ENCODE peak calls at places on chromosomes 13 and 19, in six cellular contexts. One of them, this sample, is unnamed.

GRCh38 chr19:39409886-39410619 is 2.4 kb upstream of the PLEKHG2 start:
- DNase-seq in cardiac muscle cell: peak; percentile 93
- DNase-seq in breast epithelium: no peak
- DNase-seq in heart left ventricle: peak; percentile 92
- DNase-seq in A549: no peak
- DNase-seq in body of pancreas: peak; percentile 63
- DNase-seq in this sample: no peak

GRCh38 chr13:24074687-24075086 is 85.8 kb upstream of the SPATA13 start:
- DNase-seq in A549: no peak
- DNase-seq in body of pancreas: peak; percentile 65
- DNase-seq in cardiac muscle cell: no peak
- DNase-seq in breast epithelium: no peak
- DNase-seq in heart left ventricle: no peak
- DNase-seq in this sample: peak; percentile 46

GRCh38 chr19:7512400-7512851 is 3.5 kb upstream of the ZNF358 start:
- DNase-seq in cardiac muscle cell: no peak
- DNase-seq in heart left ventricle: no peak
- DNase-seq in A549: no peak
- DNase-seq in body of pancreas: no peak
- DNase-seq in breast epithelium: no peak
- DNase-seq in this sample: no peak

GRCh38 chr19:32223595-32224370 is 121.6 kb upstream of the ZNF507 start:
- DNase-seq in body of pancreas: no peak
- DNase-seq in cardiac muscle cell: no peak
- DNase-seq in heart left ventricle: no peak
- DNase-seq in A549: no peak
- DNase-seq in breast epithelium: no peak
- DNase-seq in this sample: no peak

GRCh38 chr13:93834051-93834450 is 607.4 kb downstream of the GPC6 start:
- DNase-seq in cardiac muscle cell: no peak
- DNase-seq in breast epithelium: no peak
- DNase-seq in heart left ventricle: no peak
- DNase-seq in A549: no peak
- DNase-seq in body of pancreas: no peak
- DNase-seq in this sample: no peak

GRCh38 chr19:51810228-51810627 is 15.3 kb downstream of the FPR3 start:
- DNase-seq in body of pancreas: no peak
- DNase-seq in cardiac muscle cell: no peak
- DNase-seq in A549: no peak
- DNase-seq in heart left ventricle: peak; percentile 39
- DNase-seq in breast epithelium: no peak
- DNase-seq in this sample: peak; percentile 77

GRCh38 chr13:113404723-113405471 is 41.0 kb upstream of the GRTP1 start:
- DNase-seq in cardiac muscle cell: no peak
- DNase-seq in breast epithelium: no peak
- DNase-seq in body of pancreas: no peak
- DNase-seq in A549: no peak
- DNase-seq in heart left ventricle: no peak
- DNase-seq in this sample: no peak

GRCh38 chr19:36255316-36255715 is 40.4 kb downstream of the ZNF146 start:
- DNase-seq in A549: no peak
- DNase-seq in body of pancreas: no peak
- DNase-seq in heart left ventricle: no peak
- DNase-seq in breast epithelium: no peak
- DNase-seq in cardiac muscle cell: no peak
- DNase-seq in this sample: no peak

GRCh38 chr19:4012092-4012974 is 4.8 kb downstream of the PIAS4 start:
- DNase-seq in A549: no peak
- DNase-seq in heart left ventricle: no peak
- DNase-seq in cardiac muscle cell: no peak
- DNase-seq in body of pancreas: peak; percentile 76
- DNase-seq in breast epithelium: peak; percentile 76
- DNase-seq in this sample: no peak

GRCh38 chr13:110047511-110047910 is 259.4 kb downstream of the COL4A1 start:
- DNase-seq in cardiac muscle cell: peak; percentile 99
- DNase-seq in heart left ventricle: peak; percentile 91
- DNase-seq in A549: no peak
- DNase-seq in breast epithelium: no peak
- DNase-seq in body of pancreas: peak; percentile 61
- DNase-seq in this sample: peak; percentile 68

GRCh38 chr19:55257461-55258411 is 1.1 kb downstream of the PPP6R1 start:
- DNase-seq in body of pancreas: peak; percentile 23
- DNase-seq in A549: no peak
- DNase-seq in cardiac muscle cell: peak; percentile 17
- DNase-seq in heart left ventricle: no peak
- DNase-seq in breast epithelium: no peak
- DNase-seq in this sample: no peak

DNA sequence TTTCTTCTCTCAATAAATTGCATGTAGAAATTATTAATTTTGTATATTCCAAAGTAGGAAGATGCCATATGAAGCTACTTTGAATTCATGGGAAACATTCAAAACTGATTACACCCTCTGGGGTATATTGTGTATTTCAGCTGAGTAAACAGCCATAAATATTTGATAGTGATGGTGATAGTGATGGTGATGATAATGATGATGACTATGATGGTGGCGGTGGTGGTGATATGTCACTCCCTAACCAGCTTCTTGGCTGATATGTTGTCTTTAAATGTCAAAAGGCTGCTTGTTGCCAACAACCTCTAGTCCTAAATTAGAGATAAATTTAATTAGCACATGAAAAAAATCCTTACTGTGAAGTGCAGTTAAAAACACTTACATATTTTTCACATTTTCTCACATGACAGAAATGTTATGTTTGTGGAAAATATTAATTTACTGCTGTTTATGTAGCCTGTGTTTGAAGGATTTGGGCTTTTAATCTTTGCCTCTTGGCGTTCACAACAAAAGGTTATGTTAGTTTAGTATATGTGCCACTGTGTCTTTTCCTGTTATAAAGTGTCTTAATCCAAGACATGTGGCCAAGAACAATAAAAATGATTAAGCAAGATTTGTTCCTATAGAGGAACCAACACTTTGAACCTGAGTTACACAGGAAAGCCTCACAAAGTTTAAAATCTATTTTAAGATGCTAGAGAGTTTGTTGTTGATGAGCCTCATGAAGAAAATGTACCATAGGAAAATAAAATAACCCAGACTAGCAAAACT is 102.2 kb downstream of the LRCH1 start:
- DNase-seq in heart left ventricle: no peak
- DNase-seq in A549: no peak
- DNase-seq in breast epithelium: no peak
- DNase-seq in body of pancreas: no peak
- DNase-seq in cardiac muscle cell: peak; percentile 56
- DNase-seq in this sample: peak; percentile 58
- H3K4me3 ChIP-seq in heart left ventricle: no peak overlapping the region
- H3K4me3 ChIP-seq in A549: no peak overlapping the region
- H3K4me3 ChIP-seq in breast epithelium: no peak overlapping the region
- H3K4me3 ChIP-seq in body of pancreas: no peak overlapping the region
- H3K4me3 ChIP-seq in cardiac muscle cell: no peak overlapping the region
- H3K4me3 ChIP-seq in this sample: no peak overlapping the region

DNA sequence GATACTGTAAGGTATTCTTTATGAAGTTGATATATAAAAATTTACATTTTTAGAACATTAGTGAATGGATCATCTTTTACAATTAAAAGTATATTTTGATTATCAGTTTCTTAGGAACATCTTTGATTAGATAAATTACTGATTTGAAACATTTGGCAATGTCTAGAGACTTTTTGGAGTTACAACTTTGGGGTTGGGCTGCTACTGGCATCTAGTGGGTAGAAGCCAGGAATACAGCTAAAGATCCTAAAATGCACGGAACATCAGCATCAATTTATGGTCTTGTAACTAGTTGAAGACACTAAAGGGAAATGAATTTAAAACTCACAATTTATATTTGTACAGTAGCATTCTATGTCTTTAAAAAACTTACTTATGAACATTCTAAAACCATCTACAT is 19.9 kb downstream of the POMP start:
- DNase-seq in breast epithelium: no peak
- DNase-seq in cardiac muscle cell: no peak
- DNase-seq in heart left ventricle: no peak
- DNase-seq in A549: no peak
- DNase-seq in body of pancreas: no peak
- DNase-seq in this sample: no peak
- TF ChIP-seq CTCF in breast epithelium: no peak
- TF ChIP-seq CTCF in cardiac muscle cell: no peak
- TF ChIP-seq CTCF in heart left ventricle: no peak
- TF ChIP-seq CTCF in A549: no peak
- TF ChIP-seq CTCF in body of pancreas: no peak
- TF ChIP-seq CTCF in this sample: no peak

GRCh38 chr19:10195199-10195519 is 406 bp upstream of the DNMT1 start:
- DNase-seq in cardiac muscle cell: no peak
- DNase-seq in body of pancreas: no peak
- DNase-seq in heart left ventricle: no peak
- DNase-seq in breast epithelium: no peak
- DNase-seq in A549: no peak
- DNase-seq in this sample: no peak
- H3K4me3 ChIP-seq in cardiac muscle cell: peak overlapping the region; percentile 84
- H3K4me3 ChIP-seq in body of pancreas: peak overlapping the region; percentile 98
- H3K4me3 ChIP-seq in heart left ventricle: peak overlapping the region; percentile 94
- H3K4me3 ChIP-seq in breast epithelium: peak overlapping the region; percentile 84
- H3K4me3 ChIP-seq in A549: peak overlapping the region; percentile 84
- H3K4me3 ChIP-seq in this sample: peak overlapping the region; percentile 64

GRCh38 chr19:54179921-54180452 is 7.0 kb upstream of the TMC4 start:
- DNase-seq in A549: no peak
- DNase-seq in heart left ventricle: no peak
- DNase-seq in breast epithelium: no peak
- DNase-seq in cardiac muscle cell: peak; percentile 83
- DNase-seq in body of pancreas: no peak
- DNase-seq in this sample: no peak
- TF ChIP-seq CTCF in A549: peak; percentile 39
- TF ChIP-seq CTCF in heart left ventricle: no peak
- TF ChIP-seq CTCF in breast epithelium: no peak
- TF ChIP-seq CTCF in cardiac muscle cell: peak; percentile 61
- TF ChIP-seq CTCF in body of pancreas: no peak
- TF ChIP-seq CTCF in this sample: no peak

This sample was measured in LNCaP clone FGC.